ENCODE peak calls at places on chromosomes 2 and 18, in nine cellular contexts. One of them, this sample, is unnamed.

GRCh38 chr2:8304821-8305766 is 376.8 kb upstream of the ID2 start:
- DNase-seq in AG04450: no peak
- DNase-seq in adrenal gland: no peak
- DNase-seq in WERI-Rb-1: no peak
- DNase-seq in heart right ventricle: no peak
- DNase-seq in mammary epithelial cell: no peak
- DNase-seq in lower lobe of right lung: no peak
- DNase-seq in body of pancreas: no peak
- DNase-seq in tibial artery: peak; percentile 55
- DNase-seq in this sample: no peak

GRCh38 chr2:71713581-71714580 is 260.5 kb downstream of the DYSF start:
- DNase-seq in heart right ventricle: no peak
- DNase-seq in mammary epithelial cell: no peak
- DNase-seq in WERI-Rb-1: no peak
- DNase-seq in lower lobe of right lung: no peak
- DNase-seq in tibial artery: peak; percentile 42
- DNase-seq in AG04450: no peak
- DNase-seq in adrenal gland: no peak
- DNase-seq in body of pancreas: no peak
- DNase-seq in this sample: no peak

GRCh38 chr2:9799011-9799596 is 44.2 kb upstream of the TAF1B start:
- DNase-seq in tibial artery: no peak
- DNase-seq in lower lobe of right lung: no peak
- DNase-seq in adrenal gland: peak; percentile 46
- DNase-seq in heart right ventricle: no peak
- DNase-seq in AG04450: no peak
- DNase-seq in WERI-Rb-1: no peak
- DNase-seq in body of pancreas: peak; percentile 7
- DNase-seq in mammary epithelial cell: no peak
- DNase-seq in this sample: no peak

GRCh38 chr2:669323-669722 is 7.9 kb downstream of the TMEM18 start:
- DNase-seq in WERI-Rb-1: no peak
- DNase-seq in mammary epithelial cell: no peak
- DNase-seq in AG04450: peak; percentile 70
- DNase-seq in body of pancreas: no peak
- DNase-seq in tibial artery: no peak
- DNase-seq in heart right ventricle: no peak
- DNase-seq in adrenal gland: peak; percentile 84
- DNase-seq in lower lobe of right lung: no peak
- DNase-seq in this sample: peak; percentile 12

GRCh38 chr2:118554616-118555015 is 292.8 kb downstream of the EN1 start:
- DNase-seq in heart right ventricle: no peak
- DNase-seq in mammary epithelial cell: no peak
- DNase-seq in tibial artery: no peak
- DNase-seq in WERI-Rb-1: no peak
- DNase-seq in body of pancreas: no peak
- DNase-seq in AG04450: no peak
- DNase-seq in adrenal gland: no peak
- DNase-seq in lower lobe of right lung: no peak
- DNase-seq in this sample: no peak

GRCh38 chr2:102005989-102006885 is 14.5 kb downstream of the IL1R2 start:
- DNase-seq in body of pancreas: peak; percentile 45
- DNase-seq in AG04450: no peak
- DNase-seq in heart right ventricle: no peak
- DNase-seq in WERI-Rb-1: peak; percentile 19
- DNase-seq in tibial artery: no peak
- DNase-seq in lower lobe of right lung: no peak
- DNase-seq in adrenal gland: peak; percentile 77
- DNase-seq in mammary epithelial cell: no peak
- DNase-seq in this sample: peak; percentile 55

GRCh38 chr18:63454497-63454896 is 22.3 kb upstream of the SERPINB5 start:
- DNase-seq in AG04450: no peak
- DNase-seq in adrenal gland: no peak
- DNase-seq in heart right ventricle: no peak
- DNase-seq in body of pancreas: no peak
- DNase-seq in tibial artery: no peak
- DNase-seq in mammary epithelial cell: peak; percentile 94
- DNase-seq in lower lobe of right lung: no peak
- DNase-seq in WERI-Rb-1: no peak
- DNase-seq in this sample: no peak

GRCh38 chr2:109217362-109218086 is 88.5 kb downstream of the SH3RF3 start:
- DNase-seq in WERI-Rb-1: no peak
- DNase-seq in adrenal gland: peak; percentile 52
- DNase-seq in heart right ventricle: no peak
- DNase-seq in lower lobe of right lung: no peak
- DNase-seq in body of pancreas: no peak
- DNase-seq in tibial artery: no peak
- DNase-seq in mammary epithelial cell: peak; percentile 47
- DNase-seq in AG04450: peak; percentile 97
- DNase-seq in this sample: peak; percentile 32

GRCh38 chr18:55694291-55694690 is 106.3 kb upstream of the TCF4 start:
- DNase-seq in WERI-Rb-1: no peak
- DNase-seq in lower lobe of right lung: no peak
- DNase-seq in adrenal gland: no peak
- DNase-seq in AG04450: no peak
- DNase-seq in mammary epithelial cell: peak; percentile 77
- DNase-seq in body of pancreas: no peak
- DNase-seq in tibial artery: no peak
- DNase-seq in heart right ventricle: no peak
- DNase-seq in this sample: no peak

GRCh38 chr2:124283090-124283489 is 258.0 kb downstream of the CNTNAP5 start:
- DNase-seq in WERI-Rb-1: no peak
- DNase-seq in tibial artery: no peak
- DNase-seq in mammary epithelial cell: peak; percentile 3
- DNase-seq in AG04450: no peak
- DNase-seq in body of pancreas: peak; percentile 12
- DNase-seq in heart right ventricle: no peak
- DNase-seq in adrenal gland: no peak
- DNase-seq in lower lobe of right lung: no peak
- DNase-seq in this sample: no peak

GRCh38 chr2:45103351-45104145 is 94.3 kb upstream of the SIX2 start:
- DNase-seq in tibial artery: no peak
- DNase-seq in WERI-Rb-1: no peak
- DNase-seq in mammary epithelial cell: no peak
- DNase-seq in body of pancreas: no peak
- DNase-seq in lower lobe of right lung: no peak
- DNase-seq in heart right ventricle: no peak
- DNase-seq in adrenal gland: no peak
- DNase-seq in AG04450: no peak
- DNase-seq in this sample: no peak

GRCh38 chr18:59155140-59155539 is 15.5 kb downstream of the SEC11C start:
- DNase-seq in adrenal gland: no peak
- DNase-seq in AG04450: peak; percentile 58
- DNase-seq in heart right ventricle: no peak
- DNase-seq in mammary epithelial cell: peak; percentile 38
- DNase-seq in body of pancreas: no peak
- DNase-seq in WERI-Rb-1: no peak
- DNase-seq in lower lobe of right lung: no peak
- DNase-seq in tibial artery: no peak
- DNase-seq in this sample: no peak
- H3K27ac ChIP-seq in adrenal gland: no peak overlapping the region
- H3K27ac ChIP-seq in AG04450: no peak overlapping the region
- H3K27ac ChIP-seq in heart right ventricle: no peak overlapping the region
- H3K27ac ChIP-seq in mammary epithelial cell: no peak overlapping the region
- H3K27ac ChIP-seq in body of pancreas: no peak overlapping the region
- H3K27ac ChIP-seq in WERI-Rb-1: no peak overlapping the region
- H3K27ac ChIP-seq in lower lobe of right lung: no peak overlapping the region
- H3K27ac ChIP-seq in tibial artery: no peak overlapping the region
- H3K27ac ChIP-seq in this sample: no peak overlapping the region

GRCh38 chr2:176134978-176135575 is 5.6 kb downstream of the HOXD8 start:
- DNase-seq in AG04450: no peak
- DNase-seq in body of pancreas: no peak
- DNase-seq in tibial artery: no peak
- DNase-seq in lower lobe of right lung: no peak
- DNase-seq in mammary epithelial cell: no peak
- DNase-seq in heart right ventricle: no peak
- DNase-seq in adrenal gland: peak; percentile 57
- DNase-seq in WERI-Rb-1: no peak
- DNase-seq in this sample: peak; percentile 68
- H3K27me3 ChIP-seq in AG04450: peaks cover 91% of the 10 kb centered on the region
- H3K27me3 ChIP-seq in body of pancreas: no peaks in the 10 kb centered on the region
- H3K27me3 ChIP-seq in tibial artery: no peaks in the 10 kb centered on the region
- H3K27me3 ChIP-seq in lower lobe of right lung: peaks cover 99% of the 10 kb centered on the region
- H3K27me3 ChIP-seq in mammary epithelial cell: peaks cover 59% of the 10 kb centered on the region
- H3K27me3 ChIP-seq in heart right ventricle: peaks cover 99% of the 10 kb centered on the region
- H3K27me3 ChIP-seq in adrenal gland: no peaks in the 10 kb centered on the region
- H3K27me3 ChIP-seq in WERI-Rb-1: peaks cover 98% of the 10 kb centered on the region
- H3K27me3 ChIP-seq in this sample: no peaks in the 10 kb centered on the region

GRCh38 chr2:36461039-36461681 is 105.6 kb downstream of the CRIM1 start:
- DNase-seq in body of pancreas: no peak
- DNase-seq in AG04450: peak; percentile 80
- DNase-seq in heart right ventricle: no peak
- DNase-seq in adrenal gland: no peak
- DNase-seq in lower lobe of right lung: no peak
- DNase-seq in mammary epithelial cell: peak; percentile 88
- DNase-seq in tibial artery: no peak
- DNase-seq in WERI-Rb-1: no peak
- DNase-seq in this sample: peak; percentile 93
- H3K27ac ChIP-seq in body of pancreas: peak overlapping the region; percentile 62
- H3K27ac ChIP-seq in AG04450: peak overlapping the region; percentile 91
- H3K27ac ChIP-seq in heart right ventricle: peak overlapping the region; percentile 1
- H3K27ac ChIP-seq in adrenal gland: no peak overlapping the region
- H3K27ac ChIP-seq in lower lobe of right lung: no peak overlapping the region
- H3K27ac ChIP-seq in mammary epithelial cell: peak overlapping the region; percentile 83
- H3K27ac ChIP-seq in tibial artery: peak overlapping the region; percentile 79
- H3K27ac ChIP-seq in WERI-Rb-1: no peak overlapping the region
- H3K27ac ChIP-seq in this sample: peak overlapping the region; percentile 98

DNA sequence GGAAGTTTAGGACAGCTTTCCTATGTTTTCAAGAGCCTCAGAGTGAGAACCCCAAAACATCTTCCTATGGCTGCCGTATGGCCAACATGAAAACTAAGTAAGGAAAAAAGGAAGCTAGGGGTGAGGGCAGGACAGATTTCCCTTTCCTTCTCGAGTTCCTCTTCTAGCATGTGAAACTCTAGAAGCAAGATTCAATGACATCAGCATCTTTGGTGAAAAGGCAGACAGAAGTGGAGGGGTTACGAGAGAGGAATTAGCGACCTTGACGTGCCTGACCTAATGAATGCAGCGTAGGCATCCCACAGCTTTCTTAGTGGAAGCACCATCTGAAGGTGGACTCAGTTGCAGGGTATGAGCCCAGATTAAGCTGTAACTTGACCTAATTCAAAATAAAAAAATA is 47.9 kb upstream of the PELI1 start:
- DNase-seq in body of pancreas: no peak
- DNase-seq in tibial artery: no peak
- DNase-seq in heart right ventricle: no peak
- DNase-seq in AG04450: no peak
- DNase-seq in lower lobe of right lung: no peak
- DNase-seq in adrenal gland: no peak
- DNase-seq in WERI-Rb-1: no peak
- DNase-seq in mammary epithelial cell: no peak
- DNase-seq in this sample: no peak
- H3K27me3 ChIP-seq in body of pancreas: no peaks in the 10 kb centered on the region
- H3K27me3 ChIP-seq in tibial artery: no peaks in the 10 kb centered on the region
- H3K27me3 ChIP-seq in heart right ventricle: no peaks in the 10 kb centered on the region
- H3K27me3 ChIP-seq in AG04450: peaks cover 20% of the 10 kb centered on the region
- H3K27me3 ChIP-seq in lower lobe of right lung: no peaks in the 10 kb centered on the region
- H3K27me3 ChIP-seq in adrenal gland: no peaks in the 10 kb centered on the region
- H3K27me3 ChIP-seq in WERI-Rb-1: no peaks in the 10 kb centered on the region
- H3K27me3 ChIP-seq in mammary epithelial cell: no peaks in the 10 kb centered on the region
- H3K27me3 ChIP-seq in this sample: no peaks in the 10 kb centered on the region

GRCh38 chr2:99706734-99707133 is 216.9 kb upstream of the REV1 start:
- DNase-seq in AG04450: no peak
- DNase-seq in lower lobe of right lung: no peak
- DNase-seq in body of pancreas: no peak
- DNase-seq in mammary epithelial cell: no peak
- DNase-seq in heart right ventricle: no peak
- DNase-seq in adrenal gland: no peak
- DNase-seq in tibial artery: no peak
- DNase-seq in WERI-Rb-1: no peak
- DNase-seq in this sample: no peak
- H3K27ac ChIP-seq in AG04450: no peak overlapping the region
- H3K27ac ChIP-seq in lower lobe of right lung: no peak overlapping the region
- H3K27ac ChIP-seq in body of pancreas: no peak overlapping the region
- H3K27ac ChIP-seq in mammary epithelial cell: no peak overlapping the region
- H3K27ac ChIP-seq in heart right ventricle: peak overlapping the region; percentile 80
- H3K27ac ChIP-seq in adrenal gland: no peak overlapping the region
- H3K27ac ChIP-seq in tibial artery: peak overlapping the region; percentile 54
- H3K27ac ChIP-seq in WERI-Rb-1: no peak overlapping the region
- H3K27ac ChIP-seq in this sample: no peak overlapping the region

GRCh38 chr18:39271654-39272053 is 1706.1 kb upstream of the CELF4 start:
- DNase-seq in lower lobe of right lung: no peak
- DNase-seq in adrenal gland: no peak
- DNase-seq in tibial artery: no peak
- DNase-seq in heart right ventricle: no peak
- DNase-seq in WERI-Rb-1: no peak
- DNase-seq in body of pancreas: no peak
- DNase-seq in mammary epithelial cell: no peak
- DNase-seq in AG04450: no peak
- DNase-seq in this sample: no peak
- H3K27me3 ChIP-seq in lower lobe of right lung: no peaks in the 10 kb centered on the region
- H3K27me3 ChIP-seq in adrenal gland: no peaks in the 10 kb centered on the region
- H3K27me3 ChIP-seq in tibial artery: no peaks in the 10 kb centered on the region
- H3K27me3 ChIP-seq in heart right ventricle: no peaks in the 10 kb centered on the region
- H3K27me3 ChIP-seq in WERI-Rb-1: no peaks in the 10 kb centered on the region
- H3K27me3 ChIP-seq in body of pancreas: no peaks in the 10 kb centered on the region
- H3K27me3 ChIP-seq in mammary epithelial cell: no peaks in the 10 kb centered on the region
- H3K27me3 ChIP-seq in AG04450: no peaks in the 10 kb centered on the region
- H3K27me3 ChIP-seq in this sample: no peaks in the 10 kb centered on the region

GRCh38 chr2:237895544-237896506 is 36.4 kb downstream of the RAMP1 start:
- DNase-seq in body of pancreas: peak; percentile 35
- DNase-seq in AG04450: no peak
- DNase-seq in lower lobe of right lung: peak; percentile 42
- DNase-seq in adrenal gland: no peak
- DNase-seq in heart right ventricle: peak; percentile 73
- DNase-seq in WERI-Rb-1: no peak
- DNase-seq in tibial artery: peak; percentile 77
- DNase-seq in mammary epithelial cell: peak; percentile 62
- DNase-seq in this sample: no peak
- H3K27ac ChIP-seq in body of pancreas: peak overlapping the region; percentile 25
- H3K27ac ChIP-seq in AG04450: peak overlapping the region; percentile 31
- H3K27ac ChIP-seq in lower lobe of right lung: no peak overlapping the region
- H3K27ac ChIP-seq in adrenal gland: no peak overlapping the region
- H3K27ac ChIP-seq in heart right ventricle: peak overlapping the region; percentile 87
- H3K27ac ChIP-seq in WERI-Rb-1: peak overlapping the region; percentile 11
- H3K27ac ChIP-seq in tibial artery: peak overlapping the region; percentile 99
- H3K27ac ChIP-seq in mammary epithelial cell: peak overlapping the region; percentile 9
- H3K27ac ChIP-seq in this sample: no peak overlapping the region

This sample was measured in endothelial cell of umbilical vein.